ENCODE peak calls at places on chromosomes 3 and 15, in four cellular contexts. N is activated CD8-positive, alpha-beta T cell treated with anti-CD3 and anti-CD28 coated beads for 36 hours; Z is GM13977; V is adrenal gland. X is an unnamed sample.

GRCh38 chr3:175646865-175647264 is 787.7 kb downstream of the NAALADL2 start:
- DNase-seq in N (no peak), Z (no peak), V (no peak), X (no peak)

GRCh38 chr3:58519668-58520402 is 17.2 kb downstream of the ACOX2 start:
- DNase-seq in N (no peak), Z (no peak), V (no peak), X (no peak)

GRCh38 chr3:177569193-177569592 is 371.9 kb upstream of the TBL1XR1 start:
- DNase-seq in N (no peak), Z (no peak), V (no peak), X (no peak)

GRCh38 chr3:179624471-179624870 is 19.9 kb downstream of the NDUFB5 start:
- DNase-seq in N (no peak), Z (no peak), V (no peak), X (no peak)

GRCh38 chr3:189508784-189509489 is 122.3 kb upstream of the TP63 start:
- DNase-seq in N (no peak), Z (no peak), V (no peak), X (no peak)

GRCh38 chr15:59294574-59294960 is 78.1 kb downstream of the MYO1E start:
- DNase-seq in N (no peak), Z (no peak), V (no peak), X (no peak)

GRCh38 chr3:156964562-156964961 is 138.4 kb downstream of the LEKR1 start:
- DNase-seq in N (no peak), Z (no peak), V (no peak), X (no peak)

GRCh38 chr3:153768559-153769469 is 352.4 kb upstream of the ARHGEF26 start:
- DNase-seq in N (peak; percentile 56), Z (peak; percentile 59), V (no peak), X (peak; percentile 52)

GRCh38 chr3:184633185-184633584 is 71.6 kb downstream of the EPHB3 start:
- DNase-seq in N (no peak), Z (no peak), V (no peak), X (no peak)

GRCh38 chr15:93831641-93832040 is 399.7 kb upstream of the MCTP2 start:
- DNase-seq in N (no peak), Z (no peak), V (no peak), X (no peak)

GRCh38 chr15:101514318-101514717 is 24.8 kb upstream of the PCSK6 start:
- DNase-seq in N (no peak), Z (no peak), V (no peak), X (no peak)

GRCh38 chr3:8837172-8837571 is 67.8 kb upstream of the OXTR start:
- DNase-seq in N (no peak), Z (no peak), V (no peak), X (no peak)

GRCh38 chr3:55899887-55900286 is 412.8 kb upstream of the WNT5A start:
- DNase-seq in N (no peak), Z (no peak), V (no peak), X (no peak)

GRCh38 chr3:133821767-133822638 is 16.4 kb downstream of the SRPRB start:
- DNase-seq in N (no peak), Z (no peak), V (peak; percentile 88), X (no peak)

GRCh38 chr15:58934521-58934920 is 1.0 kb upstream of the SLTM start:
- DNase-seq in N (no peak), Z (no peak), V (no peak), X (no peak)

GRCh38 chr3:76497636-76498035 is 542.3 kb upstream of the ROBO2 start:
- DNase-seq in N (no peak), Z (no peak), V (no peak), X (no peak)

GRCh38 chr3:39533226-39533625 is 65.7 kb downstream of the MOBP start:
- DNase-seq in N (no peak), Z (no peak), V (no peak), X (no peak)

GRCh38 chr3:6242104-6242503 is 618.8 kb upstream of the GRM7 start:
- DNase-seq in N (no peak), Z (no peak), V (no peak), X (no peak)

GRCh38 chr3:122679467-122680291 is 960 bp upstream of the PARP14 start:
- DNase-seq in N (no peak), Z (no peak), V (peak; percentile 50), X (peak; percentile 13)

GRCh38 chr3:32492684-32493436 is 9.8 kb downstream of the CMTM6 start:
- DNase-seq in N (no peak), Z (no peak), V (no peak), X (no peak)

GRCh38 chr3:102332205-102332604 is 102.6 kb upstream of the ZPLD1 start:
- DNase-seq in N (no peak), Z (no peak), V (no peak), X (no peak)

GRCh38 chr15:65595960-65596359 is 15.0 kb downstream of the INTS14 start:
- DNase-seq in N (peak; percentile 23), Z (no peak), V (no peak), X (no peak)

GRCh38 chr3:56025316-56025715 is 443.0 kb downstream of the ERC2 start:
- DNase-seq in N (no peak), Z (no peak), V (no peak), X (no peak)

GRCh38 chr3:143266936-143267335 is 147.4 kb downstream of the CHST2 start:
- DNase-seq in N (no peak), Z (peak; percentile 11), V (no peak), X (peak; percentile 16)

GRCh38 chr3:179739816-179740594 is 87.2 kb downstream of the USP13 start:
- DNase-seq in N (no peak), Z (no peak), V (no peak), X (no peak)

GRCh38 chr3:56800373-56801150 is 1.2 kb downstream of the ARHGEF3 start:
- DNase-seq in N (peak; percentile 92), Z (peak; percentile 51), V (peak; percentile 43), X (peak; percentile 50)

GRCh38 chr3:197224034-197224444 is 74.4 kb downstream of the DLG1 start:
- DNase-seq in N (no peak), Z (peak; percentile 47), V (no peak), X (peak; percentile 62)

GRCh38 chr3:151918253-151919029 is 45.0 kb downstream of the SUCNR1 start:
- DNase-seq in N (no peak), Z (peak; percentile 60), V (no peak), X (peak; percentile 62)

GRCh38 chr15:20657084-20657483 is 115.5 kb upstream of the GOLGA6L6 start:
- DNase-seq in N (no peak), Z (no peak), V (no peak), X (no peak)
- TF ChIP-seq CTCF in N (no peak), Z (no peak), V (no peak), X (no peak)

GRCh38 chr15:88638626-88639372 is at the start of gene ISG20:
- DNase-seq in N (peak; percentile 99), Z (peak; percentile 91), V (peak; percentile 98), X (peak; percentile 93)
- TF ChIP-seq CTCF in N (peak; percentile 47), Z (peak; percentile 49), V (peak; percentile 34), X (peak; percentile 29)

GRCh38 chr15:61994216-61994615 is 66.0 kb downstream of the VPS13C start:
- DNase-seq in N (no peak), Z (no peak), V (no peak), X (no peak)
- TF ChIP-seq CTCF in N (no peak), Z (no peak), V (no peak), X (no peak)

DNA sequence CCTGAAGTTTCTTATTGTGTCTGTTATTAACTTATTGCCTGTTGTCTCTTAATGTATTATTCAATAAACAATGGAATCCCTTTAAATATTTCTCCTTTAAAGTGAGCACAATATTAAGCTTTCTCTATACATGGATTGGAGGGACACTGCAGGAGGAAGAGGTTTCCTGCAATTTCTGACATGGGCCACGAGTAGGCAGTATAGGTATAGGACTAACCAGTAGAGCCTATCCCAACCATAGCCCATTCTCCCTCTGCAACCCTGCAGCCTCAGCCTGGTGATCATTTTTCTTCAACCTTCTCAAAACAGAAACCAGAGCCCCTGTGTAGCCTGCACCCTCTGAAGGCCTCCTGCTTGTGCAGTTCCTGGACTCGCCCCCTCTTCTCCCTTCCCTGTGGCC is 124.8 kb downstream of the NEK10 start:
- DNase-seq in N (no peak), Z (no peak), V (no peak), X (no peak)
- TF ChIP-seq CTCF in N (no peak), Z (no peak), V (no peak), X (no peak)

GRCh38 chr3:38109580-38110313 is 27.2 kb downstream of the ACAA1 start:
- DNase-seq in N (no peak), Z (no peak), V (no peak), X (no peak)
- TF ChIP-seq CTCF in N (no peak), Z (no peak), V (no peak), X (no peak)

GRCh38 chr3:149352556-149352955 is 19.1 kb upstream of the TM4SF18 start:
- DNase-seq in N (peak; percentile 36), Z (peak; percentile 64), V (peak; percentile 26), X (peak; percentile 76)
- TF ChIP-seq CTCF in N (peak; percentile 69), Z (peak; percentile 80), V (peak; percentile 59), X (peak; percentile 76)

X was measured in GM13976.